ENCODE peak calls at places on chromosomes 12 and 14, in six cellular contexts. M is NCI-H226, G is NCI-H748 treated with DMSO at 0.1 percent for 48 hours, C is T follicular helper cell, L is adipocyte, N is heart left ventricle. V is an unnamed sample.

GRCh38 chr12:112170376-112170775 is 45.0 kb downstream of the TRAFD1 start:
- DNase-seq in M (no peak), G (no peak), C (no peak), L (peak), N (no peak), V (peak)

GRCh38 chr14:24436355-24437019 is 6.1 kb downstream of the SDR39U1 start:
- DNase-seq in M (peak), G (peak), C (no peak), L (peak), N (peak), V (peak)

GRCh38 chr12:84913151-84913550 is 552 bp upstream of the SLC6A15 start:
- DNase-seq in M (no peak), G (no peak), C (no peak), L (peak), N (no peak), V (peak)

GRCh38 chr14:88417594-88417993 is 32.1 kb downstream of the SPATA7 start:
- DNase-seq in M (no peak), G (peak), C (no peak), L (no peak), N (no peak), V (no peak)

GRCh38 chr12:94614288-94614721 is 36.1 kb downstream of the TMCC3 start:
- DNase-seq in M (peak), G (no peak), C (no peak), L (peak), N (no peak), V (no peak)

GRCh38 chr12:122928891-122929538 is 33.1 kb upstream of the VPS37B start:
- DNase-seq in M (no peak), G (no peak), C (no peak), L (no peak), N (no peak), V (no peak)

GRCh38 chr14:21860172-21860571 is 186.6 kb upstream of the OR4E1 start:
- DNase-seq in M (no peak), G (no peak), C (peak), L (peak), N (no peak), V (peak)

GRCh38 chr12:19171731-19172130 is 42.2 kb downstream of the PLEKHA5 start:
- DNase-seq in M (peak), G (no peak), C (no peak), L (no peak), N (no peak), V (no peak)

GRCh38 chr14:74425525-74426201 is 347 bp downstream of the SYNDIG1L start:
- DNase-seq in M (no peak), G (no peak), C (peak), L (peak), N (no peak), V (no peak)

GRCh38 chr14:93005135-93005813 is 82.3 kb downstream of the CHGA start:
- DNase-seq in M (no peak), G (no peak), C (no peak), L (peak), N (no peak), V (no peak)

GRCh38 chr14:90808759-90809529 is 7.3 kb downstream of the TTC7B start:
- DNase-seq in M (no peak), G (no peak), C (no peak), L (no peak), N (no peak), V (no peak)

GRCh38 chr12:62533087-62533754 is 66.6 kb downstream of the MON2 start:
- DNase-seq in M (no peak), G (no peak), C (no peak), L (no peak), N (no peak), V (no peak)

GRCh38 chr14:106308839-106309389 is 782.5 kb downstream of the TMEM121 start:
- DNase-seq in M (no peak), G (no peak), C (peak), L (no peak), N (no peak), V (peak)

GRCh38 chr12:130529781-130530180 is 186.3 kb downstream of the RIMBP2 start:
- DNase-seq in M (no peak), G (no peak), C (no peak), L (no peak), N (no peak), V (no peak)

GRCh38 chr12:3683670-3684069 is 69.2 kb downstream of the CRACR2A start:
- DNase-seq in M (no peak), G (no peak), C (no peak), L (no peak), N (no peak), V (peak)

GRCh38 chr12:81212996-81213696 is 135.3 kb downstream of the ACSS3 start:
- DNase-seq in M (no peak), G (no peak), C (no peak), L (no peak), N (no peak), V (peak)

GRCh38 chr12:26471560-26471959 is 276.2 kb downstream of the SSPN start:
- DNase-seq in M (no peak), G (no peak), C (no peak), L (peak), N (no peak), V (peak)

GRCh38 chr12:66237505-66238175 is 48.6 kb downstream of the IRAK3 start:
- DNase-seq in M (no peak), G (no peak), C (no peak), L (no peak), N (no peak), V (no peak)

GRCh38 chr12:104130760-104131159 is 7.2 kb downstream of the NFYB start:
- DNase-seq in M (no peak), G (no peak), C (no peak), L (no peak), N (no peak), V (no peak)

GRCh38 chr12:2482938-2483337 is 311.8 kb upstream of the FKBP4 start:
- DNase-seq in M (no peak), G (no peak), C (no peak), L (no peak), N (no peak), V (no peak)

GRCh38 chr12:113846275-113846674 is 119.8 kb downstream of the RBM19 start:
- DNase-seq in M (no peak), G (no peak), C (no peak), L (no peak), N (no peak), V (no peak)

GRCh38 chr12:118053071-118053985 is 7.7 kb downstream of the WSB2 start:
- DNase-seq in M (no peak), G (no peak), C (peak), L (no peak), N (no peak), V (no peak)

GRCh38 chr12:28497889-28498411 is 307.7 kb downstream of the CCDC91 start:
- DNase-seq in M (peak), G (no peak), C (no peak), L (peak), N (no peak), V (peak)

GRCh38 chr12:90816353-90817089 is 138.5 kb downstream of the CCER1 start:
- DNase-seq in M (peak), G (peak), C (no peak), L (peak), N (no peak), V (peak)

GRCh38 chr12:26195250-26195640 is at the start of gene SSPN:
- DNase-seq in M (no peak), G (no peak), C (no peak), L (peak), N (peak), V (peak)

V was measured in choroid plexus epithelial cell.